ENCODE peak calls at places on chromosomes 11 and 22, in seven cellular contexts. X is lower leg skin, Q is astrocyte of the cerebellum, D is AG04450, R is fibroblast of villous mesenchyme, A is tibial nerve, K is cardiac fibroblast. W is an unnamed sample.

GRCh38 chr11:123451183-123451907 is 21.3 kb downstream of the GRAMD1B start:
- DNase-seq in D (no peak), A (no peak), K (no peak), Q (no peak), R (no peak), X (no peak), W (no peak)

GRCh38 chr22:22770280-22770871 is 117.2 kb upstream of the IGLL5 start:
- DNase-seq in A (no peak), K (peak; percentile 55), X (peak; percentile 85), D (no peak), Q (no peak), R (peak; percentile 20), W (no peak)

GRCh38 chr11:72222106-72222891 is 2.3 kb upstream of the INPPL1 start:
- DNase-seq in R (no peak), A (no peak), K (no peak), X (peak; percentile 77), Q (no peak), D (no peak), W (no peak)

GRCh38 chr11:109708184-109708583 is 286.2 kb downstream of the C11orf87 start:
- DNase-seq in Q (no peak), R (no peak), A (no peak), X (no peak), K (no peak), D (no peak), W (no peak)

GRCh38 chr11:61627831-61628753 is 47.2 kb upstream of the SYT7 start:
- DNase-seq in K (peak; percentile 82), R (peak; percentile 74), D (peak; percentile 50), Q (peak; percentile 36), A (no peak), X (peak; percentile 92), W (no peak)

GRCh38 chr11:48051217-48051848 is 71.0 kb downstream of the PTPRJ start:
- DNase-seq in R (peak; percentile 44), K (no peak), A (no peak), X (no peak), D (no peak), Q (no peak), W (no peak)

GRCh38 chr11:71342116-71342515 is 89.7 kb upstream of the SHANK2 start:
- DNase-seq in Q (no peak), X (no peak), A (no peak), K (peak; percentile 13), D (no peak), R (peak; percentile 70), W (no peak)

GRCh38 chr11:8059571-8060011 is 21.4 kb upstream of the TUB start:
- DNase-seq in R (peak; percentile 18), X (peak; percentile 85), A (no peak), Q (no peak), D (no peak), K (no peak), W (no peak)

GRCh38 chr11:34449013-34449412 is 10.3 kb downstream of the CAT start:
- DNase-seq in A (no peak), K (peak; percentile 7), R (no peak), Q (no peak), X (no peak), D (no peak), W (no peak)

GRCh38 chr11:29844701-29845379 is 172.0 kb downstream of the KCNA4 start:
- DNase-seq in X (no peak), R (no peak), A (no peak), K (no peak), D (no peak), Q (no peak), W (no peak)

GRCh38 chr11:87439981-87440760 is 402.4 kb downstream of the TMEM135 start:
- DNase-seq in K (no peak), Q (no peak), R (no peak), D (no peak), X (no peak), A (no peak), W (no peak)

GRCh38 chr22:22935546-22936157 is 48.0 kb downstream of the IGLL5 start:
- DNase-seq in X (no peak), A (no peak), R (no peak), K (no peak), Q (no peak), D (no peak), W (no peak)

GRCh38 chr22:37206841-37207821 is 5.1 kb downstream of the SSTR3 start:
- DNase-seq in K (no peak), A (no peak), R (no peak), X (no peak), D (no peak), Q (no peak), W (no peak)

GRCh38 chr22:47372111-47372581 is 609.7 kb downstream of the TBC1D22A start:
- DNase-seq in A (no peak), X (peak; percentile 78), R (no peak), K (no peak), D (no peak), Q (no peak), W (no peak)

GRCh38 chr11:120827820-120828219 is 196.1 kb upstream of the TBCEL start:
- DNase-seq in A (no peak), Q (no peak), K (no peak), X (no peak), R (no peak), D (no peak), W (peak; percentile 79)

GRCh38 chr22:36940676-36941075 is 27.2 kb downstream of the CSF2RB start:
- DNase-seq in R (no peak), X (no peak), K (no peak), Q (no peak), A (no peak), D (no peak), W (no peak)

GRCh38 chr11:119778391-119779194 is 49.6 kb upstream of the NECTIN1 start:
- DNase-seq in X (no peak), R (no peak), Q (no peak), K (no peak), D (no peak), A (no peak), W (no peak)

GRCh38 chr11:58573451-58574104 is 2.1 kb downstream of the LPXN start:
- DNase-seq in A (peak; percentile 41), K (peak; percentile 93), Q (peak; percentile 23), R (peak; percentile 88), D (peak; percentile 21), X (peak; percentile 92), W (peak; percentile 40)

GRCh38 chr11:29432719-29433325 is 584.0 kb downstream of the KCNA4 start:
- DNase-seq in Q (no peak), A (no peak), R (peak; percentile 7), D (no peak), X (no peak), K (peak; percentile 38), W (no peak)

GRCh38 chr22:50199251-50199721 is 1.5 kb upstream of the SELENOO start:
- DNase-seq in R (no peak), X (no peak), D (no peak), A (no peak), K (no peak), Q (no peak), W (no peak)

GRCh38 chr11:70899616-70900015 is 352.8 kb downstream of the SHANK2 start:
- DNase-seq in K (no peak), A (no peak), Q (no peak), D (no peak), R (no peak), X (no peak), W (no peak)

GRCh38 chr11:66866420-66867010 is 9.7 kb downstream of the LRFN4 start:
- DNase-seq in K (no peak), D (no peak), Q (no peak), R (no peak), A (no peak), X (no peak), W (no peak)

GRCh38 chr22:30880181-30880601 is 88.4 kb downstream of the MORC2 start:
- DNase-seq in A (no peak), Q (no peak), K (no peak), X (no peak), R (no peak), D (no peak), W (no peak)

GRCh38 chr11:1647901-1648721 is 18.5 kb downstream of the KRTAP5-5 start:
- DNase-seq in D (no peak), Q (no peak), X (no peak), K (no peak), R (no peak), A (no peak), W (no peak)

GRCh38 chr11:40689823-40690222 is 769.6 kb downstream of the LRRC4C start:
- DNase-seq in K (no peak), R (no peak), Q (no peak), A (no peak), X (no peak), D (no peak), W (no peak)

GRCh38 chr11:765025-765801 is 12.1 kb downstream of the GATD1 start:
- DNase-seq in X (peak; percentile 88), Q (no peak), K (peak; percentile 59), D (no peak), A (no peak), R (peak; percentile 47), W (no peak)

GRCh38 chr11:132908017-132908810 is 624.1 kb downstream of the OPCML start:
- DNase-seq in A (no peak), X (no peak), D (no peak), Q (no peak), R (no peak), K (no peak), W (no peak)

GRCh38 chr11:104222464-104222863 is 58.5 kb upstream of the PDGFD start:
- DNase-seq in X (no peak), Q (no peak), D (no peak), K (no peak), A (no peak), R (no peak), W (no peak)
- H3K4me3 ChIP-seq in X (no peak overlapping the region), Q (no peak overlapping the region), D (no peak overlapping the region), K (no peak overlapping the region), A (no peak overlapping the region), R (no peak overlapping the region), W (no peak overlapping the region)

DNA sequence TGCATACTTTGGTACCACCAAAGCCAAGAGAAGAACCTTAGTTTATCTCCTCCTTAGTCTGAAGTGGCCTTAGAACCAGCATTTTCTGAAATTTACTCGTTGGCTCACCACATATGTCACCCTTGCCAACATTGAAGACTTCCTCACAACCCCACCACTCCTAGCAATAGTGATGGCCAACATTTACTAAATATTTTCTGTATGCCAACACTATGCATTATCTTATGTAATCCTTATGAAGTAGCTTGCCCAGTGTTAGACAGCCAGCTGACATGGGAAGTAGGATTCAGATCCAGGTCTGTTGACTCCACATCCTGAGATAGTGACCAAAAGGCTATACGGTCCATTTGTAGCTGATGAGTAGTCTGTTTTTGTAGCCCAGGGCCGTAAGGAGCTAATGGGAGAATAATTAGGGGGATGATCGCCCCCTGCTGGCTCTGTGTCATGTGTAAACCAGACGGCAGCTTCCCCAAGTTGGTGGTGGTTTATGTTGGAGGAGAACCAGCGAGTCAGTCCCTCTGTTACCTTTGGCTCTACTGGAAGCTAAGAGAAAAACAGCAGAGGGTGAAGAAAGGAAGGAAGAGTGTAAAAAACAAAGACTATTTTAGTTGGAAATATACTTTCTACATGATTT is 120.5 kb upstream of the RASSF10 start:
- DNase-seq in K (peak; percentile 96), Q (peak; percentile 95), D (peak; percentile 81), R (peak; percentile 95), X (peak; percentile 95), A (peak; percentile 91), W (no peak)
- TF ChIP-seq CTCF in K (peak; percentile 70), Q (peak; percentile 75), D (peak; percentile 80), R (peak; percentile 71), X (no peak), A (peak; percentile 71), W (peak; percentile 77)

GRCh38 chr11:118434123-118434552 is 2.2 kb upstream of the KMT2A start:
- DNase-seq in D (no peak), K (peak; percentile 56), Q (no peak), A (no peak), X (no peak), R (no peak), W (no peak)
- H3K4me3 ChIP-seq in D (peak overlapping the region; percentile 72), K (peak overlapping the region; percentile 59), Q (peak overlapping the region; percentile 93), A (peak overlapping the region; percentile 88), X (no peak overlapping the region), R (peak overlapping the region; percentile 75), W (peak overlapping the region; percentile 77)

GRCh38 chr11:134275534-134276395 is at the start of gene GLB1L3:
- DNase-seq in X (peak; percentile 86), K (peak; percentile 18), R (no peak), D (no peak), Q (no peak), A (no peak), W (no peak)
- TF ChIP-seq CTCF in X (no peak), K (peak; percentile 29), R (peak; percentile 38), D (peak; percentile 39), Q (peak; percentile 44), A (no peak), W (peak; percentile 40)

W was measured in retinal pigment epithelial cell.